ENCODE peak calls at places on chromosomes 12 and 14, in seven cellular contexts. M is WTC11, O is GM12865, C is adrenal gland, R is AG04450, H is AG10803, Z is cardiac muscle cell. Q is an unnamed sample.

GRCh38 chr14:81269100-81269978 is 48.6 kb upstream of the GTF2A1 start:
- DNase-seq in R (peak; percentile 39), H (peak; percentile 66), O (peak; percentile 57), M (no peak), C (no peak), Z (peak; percentile 68), Q (no peak)

GRCh38 chr12:1117970-1118563 is 127.0 kb downstream of the ERC1 start:
- DNase-seq in H (peak; percentile 74), Z (peak; percentile 84), M (peak; percentile 66), C (peak; percentile 94), O (peak; percentile 85), R (peak; percentile 63), Q (peak; percentile 40)

GRCh38 chr14:51552768-51553426 is 98.8 kb upstream of the FRMD6 start:
- DNase-seq in C (peak; percentile 69), H (no peak), O (no peak), Z (peak; percentile 47), R (no peak), M (no peak), Q (no peak)

GRCh38 chr12:107619831-107620230 is 65.8 kb upstream of the PWP1 start:
- DNase-seq in H (no peak), M (no peak), R (no peak), Z (no peak), C (no peak), O (no peak), Q (no peak)

GRCh38 chr14:69560826-69561225 is 13.8 kb downstream of the CCDC177 start:
- DNase-seq in H (no peak), R (no peak), O (no peak), M (no peak), C (no peak), Z (no peak), Q (no peak)

GRCh38 chr12:90102957-90103652 is 394.5 kb upstream of the ATP2B1 start:
- DNase-seq in R (no peak), Z (peak; percentile 50), M (no peak), O (peak; percentile 52), H (peak; percentile 47), C (no peak), Q (no peak)

GRCh38 chr12:127650626-127651025 is 616.3 kb upstream of the TMEM132C start:
- DNase-seq in O (no peak), C (no peak), R (no peak), M (no peak), Z (no peak), H (peak; percentile 92), Q (no peak)

GRCh38 chr14:19771895-19772430 is 1.3 kb upstream of the OR4M1 start:
- DNase-seq in R (no peak), H (no peak), Z (no peak), M (no peak), O (no peak), C (no peak), Q (no peak)

GRCh38 chr12:20415013-20415412 is 46.7 kb downstream of the PDE3A start:
- DNase-seq in M (no peak), R (no peak), Z (no peak), O (no peak), C (no peak), H (peak; percentile 9), Q (no peak)

GRCh38 chr12:45490232-45490881 is 239.1 kb upstream of the ARID2 start:
- DNase-seq in C (no peak), Z (no peak), R (no peak), H (no peak), M (no peak), O (no peak), Q (no peak)

GRCh38 chr14:76581592-76581991 is 179.7 kb upstream of the VASH1 start:
- DNase-seq in H (no peak), M (no peak), Z (no peak), C (no peak), O (no peak), R (no peak), Q (no peak)

GRCh38 chr12:12229556-12230092 is 37.2 kb downstream of the LRP6 start:
- DNase-seq in O (no peak), H (peak; percentile 34), C (no peak), R (no peak), M (no peak), Z (no peak), Q (no peak)

GRCh38 chr14:65206448-65207096 is 104.3 kb upstream of the MAX start:
- DNase-seq in O (peak; percentile 91), H (peak; percentile 63), M (no peak), R (peak; percentile 58), Z (no peak), C (no peak), Q (no peak)

GRCh38 chr12:12559699-12560296 is 2.9 kb downstream of the DUSP16 start:
- DNase-seq in H (no peak), Z (no peak), R (no peak), C (no peak), O (no peak), M (no peak), Q (no peak)

GRCh38 chr12:121792607-121793500 is 634 bp downstream of the RHOF start:
- DNase-seq in O (peak; percentile 82), C (peak; percentile 72), M (no peak), R (no peak), Z (peak; percentile 83), H (no peak), Q (peak; percentile 71)

GRCh38 chr14:101476258-101476930 is 84.9 kb upstream of the DIO3 start:
- DNase-seq in M (no peak), R (no peak), C (no peak), Z (no peak), H (no peak), O (no peak), Q (no peak)

GRCh38 chr14:59359451-59360124 is 105.6 kb downstream of the GPR135 start:
- DNase-seq in O (peak; percentile 23), C (no peak), Z (no peak), M (no peak), R (no peak), H (peak; percentile 23), Q (no peak)

GRCh38 chr14:33791971-33792370 is 158.9 kb downstream of the EGLN3 start:
- DNase-seq in H (no peak), O (peak; percentile 54), R (no peak), C (no peak), Z (no peak), M (no peak), Q (no peak)

GRCh38 chr12:48817957-48818830 is at the start of gene CACNB3:
- DNase-seq in O (peak; percentile 59), C (peak; percentile 78), M (peak; percentile 87), Z (peak; percentile 76), H (peak; percentile 32), R (no peak), Q (peak; percentile 67)

GRCh38 chr12:48819986-48820385 is 1.7 kb downstream of the CACNB3 start:
- DNase-seq in R (no peak), H (no peak), O (no peak), M (no peak), Z (no peak), C (no peak), Q (no peak)

GRCh38 chr12:48820406-48820805 is 2.1 kb downstream of the CACNB3 start:
- DNase-seq in R (no peak), O (no peak), M (no peak), H (no peak), Z (no peak), C (no peak), Q (no peak)

GRCh38 chr12:48816148-48816854 is 2.0 kb upstream of the CACNB3 start:
- DNase-seq in C (no peak), R (no peak), M (no peak), Z (no peak), O (no peak), H (no peak), Q (no peak)

GRCh38 chr12:48818831-48819590 is 715 bp downstream of the CACNB3 start:
- DNase-seq in O (no peak), H (no peak), Z (peak; percentile 49), R (no peak), C (no peak), M (peak; percentile 64), Q (peak; percentile 25)
- TF ChIP-seq CTCF in O (no peak), H (peak; percentile 10), Z (peak; percentile 40), R (no peak), C (no peak), M (no peak), Q (no peak)

GRCh38 chr12:52362118-52362726 is 5.1 kb downstream of the KRT85 start:
- DNase-seq in Z (no peak), O (peak; percentile 9), M (peak; percentile 57), H (no peak), R (no peak), C (no peak), Q (no peak)

GRCh38 chr12:52363111-52363679 is 4.1 kb downstream of the KRT85 start:
- DNase-seq in M (no peak), C (no peak), R (no peak), H (no peak), Z (no peak), O (no peak), Q (no peak)

GRCh38 chr12:52360663-52361271 is 6.5 kb downstream of the KRT85 start:
- DNase-seq in Z (no peak), H (no peak), C (no peak), R (no peak), M (no peak), O (no peak), Q (no peak)

GRCh38 chr12:52360106-52360662 is 7.1 kb downstream of the KRT85 start:
- DNase-seq in C (no peak), M (no peak), R (no peak), O (no peak), Z (no peak), H (no peak), Q (no peak)

GRCh38 chr12:52361553-52361952 is 5.7 kb downstream of the KRT85 start:
- DNase-seq in R (no peak), O (no peak), M (no peak), Z (no peak), C (no peak), H (no peak), Q (no peak)
- TF ChIP-seq CTCF in R (no peak), O (no peak), M (no peak), Z (no peak), C (no peak), H (no peak), Q (no peak)

GRCh38 chr14:97177016-97177415 is 379.8 kb downstream of the VRK1 start:
- DNase-seq in M (no peak), O (peak; percentile 81), H (peak; percentile 9), R (no peak), C (no peak), Z (peak; percentile 4), Q (no peak)
- TF ChIP-seq CTCF in M (peak; percentile 18), O (peak; percentile 45), H (peak; percentile 22), R (no peak), C (no peak), Z (no peak), Q (no peak)

GRCh38 chr12:54051916-54052744 is 1.5 kb upstream of the HOXC4 start:
- DNase-seq in H (no peak), R (no peak), C (peak; percentile 76), Z (no peak), M (no peak), O (no peak), Q (no peak)

GRCh38 chr12:54054442-54055332 is 1.1 kb downstream of the HOXC4 start:
- DNase-seq in R (no peak), M (no peak), O (no peak), Z (no peak), H (no peak), C (no peak), Q (no peak)

GRCh38 chr12:54053625-54054441 is at the start of gene HOXC4:
- DNase-seq in H (no peak), O (peak; percentile 77), M (peak; percentile 38), Z (no peak), C (peak; percentile 69), R (no peak), Q (no peak)

GRCh38 chr12:54051081-54051912 is 2.3 kb upstream of the HOXC4 start:
- DNase-seq in H (no peak), O (no peak), M (peak; percentile 41), Z (no peak), R (no peak), C (no peak), Q (no peak)

GRCh38 chr12:54052745-54053624 is 650 bp upstream of the HOXC4 start:
- DNase-seq in C (peak; percentile 57), H (peak; percentile 75), R (no peak), M (peak; percentile 50), Z (no peak), O (peak; percentile 87), Q (peak; percentile 45)
- TF ChIP-seq CTCF in C (no peak), H (no peak), R (no peak), M (no peak), Z (no peak), O (no peak), Q (no peak)